ENCODE peak calls at places on chromosomes 13 and 19, in seven cellular contexts. One of them, this sample, is unnamed.

GRCh38 chr19:37007587-37008220 is 70.5 kb upstream of the ZNF420 start:
- DNase-seq in lung microvascular endothelial cell: peak
- DNase-seq in heart left ventricle: peak
- DNase-seq in activated CD4-positive, alpha-beta memory T cell treated with anti-CD3 and anti-CD28 coated beads, Interleukin-2, amount 10 ng/mL, durations not matched to agents 7 days and 5 days: no peak
- DNase-seq in transverse colon: peak
- DNase-seq in mucosa of descending colon: no peak
- DNase-seq in CD4-positive, alpha-beta T cell: peak
- DNase-seq in this sample: peak

GRCh38 chr19:4993683-4994082 is 24.8 kb downstream of the KDM4B start:
- DNase-seq in lung microvascular endothelial cell: no peak
- DNase-seq in activated CD4-positive, alpha-beta memory T cell treated with anti-CD3 and anti-CD28 coated beads, Interleukin-2, amount 10 ng/mL, durations not matched to agents 7 days and 5 days: no peak
- DNase-seq in CD4-positive, alpha-beta T cell: no peak
- DNase-seq in mucosa of descending colon: no peak
- DNase-seq in heart left ventricle: no peak
- DNase-seq in transverse colon: no peak
- DNase-seq in this sample: no peak

GRCh38 chr13:28333204-28333900 is 161.6 kb downstream of the FLT1 start:
- DNase-seq in CD4-positive, alpha-beta T cell: no peak
- DNase-seq in activated CD4-positive, alpha-beta memory T cell treated with anti-CD3 and anti-CD28 coated beads, Interleukin-2, amount 10 ng/mL, durations not matched to agents 7 days and 5 days: no peak
- DNase-seq in mucosa of descending colon: no peak
- DNase-seq in heart left ventricle: no peak
- DNase-seq in lung microvascular endothelial cell: peak
- DNase-seq in transverse colon: no peak
- DNase-seq in this sample: no peak

GRCh38 chr19:19591133-19591825 is 27.2 kb downstream of the PBX4 start:
- DNase-seq in heart left ventricle: no peak
- DNase-seq in mucosa of descending colon: no peak
- DNase-seq in activated CD4-positive, alpha-beta memory T cell treated with anti-CD3 and anti-CD28 coated beads, Interleukin-2, amount 10 ng/mL, durations not matched to agents 7 days and 5 days: peak
- DNase-seq in transverse colon: peak
- DNase-seq in lung microvascular endothelial cell: no peak
- DNase-seq in CD4-positive, alpha-beta T cell: peak
- DNase-seq in this sample: peak

GRCh38 chr13:29733069-29733700 is 117.2 kb downstream of the UBL3 start:
- DNase-seq in activated CD4-positive, alpha-beta memory T cell treated with anti-CD3 and anti-CD28 coated beads, Interleukin-2, amount 10 ng/mL, durations not matched to agents 7 days and 5 days: no peak
- DNase-seq in mucosa of descending colon: no peak
- DNase-seq in transverse colon: no peak
- DNase-seq in CD4-positive, alpha-beta T cell: no peak
- DNase-seq in lung microvascular endothelial cell: no peak
- DNase-seq in heart left ventricle: no peak
- DNase-seq in this sample: no peak

GRCh38 chr19:47231215-47232054 is 436 bp upstream of the BBC3 start:
- DNase-seq in activated CD4-positive, alpha-beta memory T cell treated with anti-CD3 and anti-CD28 coated beads, Interleukin-2, amount 10 ng/mL, durations not matched to agents 7 days and 5 days: peak
- DNase-seq in transverse colon: peak
- DNase-seq in heart left ventricle: peak
- DNase-seq in CD4-positive, alpha-beta T cell: peak
- DNase-seq in mucosa of descending colon: peak
- DNase-seq in lung microvascular endothelial cell: peak
- DNase-seq in this sample: peak

GRCh38 chr19:6126335-6126974 is 9.0 kb upstream of the ACSBG2 start:
- DNase-seq in lung microvascular endothelial cell: peak
- DNase-seq in transverse colon: no peak
- DNase-seq in CD4-positive, alpha-beta T cell: no peak
- DNase-seq in activated CD4-positive, alpha-beta memory T cell treated with anti-CD3 and anti-CD28 coated beads, Interleukin-2, amount 10 ng/mL, durations not matched to agents 7 days and 5 days: no peak
- DNase-seq in heart left ventricle: no peak
- DNase-seq in mucosa of descending colon: no peak
- DNase-seq in this sample: no peak

GRCh38 chr19:31351212-31352193 is 2.3 kb upstream of the TSHZ3 start:
- DNase-seq in CD4-positive, alpha-beta T cell: no peak
- DNase-seq in transverse colon: peak
- DNase-seq in heart left ventricle: peak
- DNase-seq in activated CD4-positive, alpha-beta memory T cell treated with anti-CD3 and anti-CD28 coated beads, Interleukin-2, amount 10 ng/mL, durations not matched to agents 7 days and 5 days: no peak
- DNase-seq in mucosa of descending colon: no peak
- DNase-seq in lung microvascular endothelial cell: peak
- DNase-seq in this sample: no peak

GRCh38 chr19:11166281-11167142 is 10.9 kb upstream of the SPC24 start:
- DNase-seq in transverse colon: no peak
- DNase-seq in heart left ventricle: peak
- DNase-seq in CD4-positive, alpha-beta T cell: no peak
- DNase-seq in mucosa of descending colon: peak
- DNase-seq in lung microvascular endothelial cell: no peak
- DNase-seq in activated CD4-positive, alpha-beta memory T cell treated with anti-CD3 and anti-CD28 coated beads, Interleukin-2, amount 10 ng/mL, durations not matched to agents 7 days and 5 days: no peak
- DNase-seq in this sample: no peak

This sample was measured in T-cell.